ENCODE peak calls at places on chromosomes 7 and 10, in nine cellular contexts. C is ovary, E is upper lobe of right lung, W is HepG2, G is fibroblast of the aortic adventitia, D is heart left ventricle, I is endothelial cell of umbilical vein, Y is H1, X is left ventricle myocardium inferior. B is an unnamed sample.

GRCh38 chr10:123786896-123787295 is 104.7 kb downstream of the CPXM2 start:
- DNase-seq in G (no peak), C (no peak), I (no peak), D (no peak), X (no peak), E (no peak), Y (peak), W (no peak), B (no peak)

GRCh38 chr7:113752289-113752688 is 166.5 kb downstream of the PPP1R3A start:
- DNase-seq in E (no peak), X (no peak), I (no peak), C (no peak), W (no peak), G (no peak), D (no peak), Y (no peak), B (no peak)

GRCh38 chr10:125521721-125522680 is 161.0 kb downstream of the TEX36 start:
- DNase-seq in I (no peak), G (no peak), W (peak), E (no peak), Y (peak), X (no peak), D (no peak), C (no peak), B (peak)

GRCh38 chr10:86757110-86757790 is 831 bp downstream of the BMPR1A start:
- DNase-seq in Y (no peak), D (peak), I (no peak), E (peak), W (peak), X (peak), G (peak), C (peak), B (peak)

GRCh38 chr10:45220985-45221384 is 94.4 kb downstream of the OR13A1 start:
- DNase-seq in W (no peak), E (no peak), Y (no peak), D (no peak), X (no peak), C (no peak), I (no peak), G (no peak), B (no peak)

GRCh38 chr10:7788640-7789335 is 811 bp downstream of the ATP5F1C start:
- DNase-seq in E (no peak), G (peak), I (peak), D (peak), C (no peak), Y (no peak), W (peak), X (no peak), B (no peak)

GRCh38 chr7:15977663-15978062 is 291.2 kb upstream of the MEOX2 start:
- DNase-seq in D (no peak), X (no peak), G (peak), C (no peak), W (no peak), I (peak), E (no peak), Y (no peak), B (no peak)

GRCh38 chr7:135843214-135843613 is 94.6 kb upstream of the FAM180A start:
- DNase-seq in D (no peak), E (no peak), W (no peak), X (no peak), C (no peak), G (no peak), I (no peak), Y (no peak), B (no peak)

GRCh38 chr10:9140373-9140772 is 1085.9 kb downstream of the GATA3 start:
- DNase-seq in W (no peak), I (peak), C (no peak), Y (no peak), E (no peak), G (no peak), X (no peak), D (no peak), B (no peak)

GRCh38 chr10:97974526-97975525 is 55.6 kb downstream of the CRTAC1 start:
- DNase-seq in G (no peak), C (no peak), D (no peak), X (no peak), I (no peak), E (no peak), W (no peak), Y (peak), B (no peak)
- H3K4me3 ChIP-seq in G (no peak), C (no peak), D (no peak), X (no peak), I (no peak), E (no peak), W (no peak), Y (peak), B (no peak)

DNA sequence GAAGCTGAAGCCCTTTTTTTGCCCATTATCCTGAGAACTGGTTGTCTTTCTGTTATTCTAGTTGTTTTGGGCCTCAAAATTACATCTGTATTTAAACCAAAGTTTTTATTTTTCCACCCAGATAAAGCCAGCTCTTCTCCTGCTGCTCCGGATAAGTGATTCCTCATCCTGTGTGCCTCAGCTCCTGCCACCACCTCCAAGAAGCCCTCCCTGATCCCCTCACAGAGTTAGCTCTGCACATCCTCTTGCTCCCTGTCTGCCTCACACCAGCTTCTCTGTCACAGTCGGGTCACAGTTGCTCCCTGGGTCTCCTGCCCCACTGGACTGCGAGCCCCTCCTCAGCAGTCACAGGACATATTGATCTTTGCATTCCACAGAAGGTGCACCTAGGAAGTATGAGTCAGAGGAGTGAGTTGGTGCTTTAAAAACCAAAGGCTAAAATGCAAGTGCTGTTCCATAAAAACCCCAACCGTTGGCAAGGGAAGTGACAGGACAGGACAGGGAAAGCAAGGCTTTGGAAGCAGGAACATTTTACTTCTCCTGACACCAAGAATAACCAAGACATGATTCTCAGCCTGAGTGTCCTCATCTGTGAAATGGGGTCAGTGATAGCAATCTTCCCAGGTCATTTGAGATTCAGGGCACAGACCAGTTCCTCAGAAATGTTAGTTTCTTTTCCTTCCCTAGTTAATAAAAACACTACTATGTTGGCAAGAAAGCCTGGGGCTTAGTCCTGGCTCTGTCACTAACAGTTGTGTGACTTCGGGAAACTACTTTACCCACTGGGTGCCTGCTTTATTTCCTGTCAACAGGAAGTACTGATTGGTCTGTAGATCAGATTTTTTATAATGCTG is 36.5 kb upstream of the EEPD1 start:
- DNase-seq in I (no peak), E (no peak), G (peak), Y (no peak), C (no peak), W (peak), X (no peak), D (no peak), B (no peak)
- H3K4me3 ChIP-seq in I (no peak), E (no peak), G (no peak), Y (no peak), C (no peak), W (no peak), X (no peak), D (no peak), B (no peak)

DNA sequence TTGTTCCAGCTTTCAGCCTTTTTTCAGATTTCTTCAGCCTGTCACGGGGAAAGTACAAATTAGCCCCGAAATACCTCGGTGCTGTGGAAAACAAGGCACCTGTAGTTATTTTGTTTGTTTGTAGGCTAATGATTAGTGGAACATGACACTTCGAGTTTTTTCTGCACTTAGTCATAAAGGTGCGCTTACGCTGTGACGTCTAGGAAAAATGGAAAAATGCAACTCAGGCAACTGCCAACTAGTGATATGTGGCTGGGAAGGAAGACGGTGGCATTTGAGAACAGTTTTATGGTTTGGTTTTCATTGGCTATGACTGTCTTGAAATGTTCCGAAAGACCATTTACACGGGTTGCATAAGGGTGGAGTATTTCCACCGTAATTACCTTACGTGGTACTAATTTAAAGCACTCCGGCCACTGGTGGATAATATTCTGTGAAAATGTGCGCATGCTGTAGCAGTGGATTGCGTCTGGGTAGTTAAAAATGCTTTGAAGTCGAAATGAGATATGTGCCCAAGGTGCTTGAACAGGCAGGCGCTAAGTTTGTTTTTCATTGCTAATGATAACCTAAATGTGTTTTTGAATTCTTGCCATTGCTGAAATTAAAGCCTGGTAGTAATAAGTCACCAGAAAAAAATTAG is 94.5 kb upstream of the CELF2 start:
- DNase-seq in G (no peak), W (no peak), D (no peak), C (no peak), E (no peak), Y (no peak), I (no peak), X (no peak), B (no peak)
- H3K4me3 ChIP-seq in G (no peak), W (no peak), D (no peak), C (no peak), E (peak), Y (no peak), I (no peak), X (no peak), B (peak)

GRCh38 chr7:47990592-47990991 is 11.2 kb upstream of the HUS1 start:
- DNase-seq in E (no peak), Y (no peak), I (no peak), X (no peak), C (no peak), D (no peak), G (no peak), W (no peak), B (no peak)

GRCh38 chr7:47988496-47989386 is 9.3 kb upstream of the HUS1 start:
- DNase-seq in Y (no peak), C (no peak), X (no peak), W (peak), D (no peak), I (no peak), G (no peak), E (no peak), B (no peak)

GRCh38 chr7:47991270-47991669 is 11.9 kb upstream of the HUS1 start:
- DNase-seq in E (no peak), W (peak), X (no peak), I (no peak), C (no peak), Y (no peak), G (no peak), D (no peak), B (no peak)

GRCh38 chr7:47991741-47992311 is 12.4 kb upstream of the HUS1 start:
- DNase-seq in I (peak), G (peak), X (peak), C (peak), Y (peak), E (peak), D (peak), W (peak), B (peak)

DNA sequence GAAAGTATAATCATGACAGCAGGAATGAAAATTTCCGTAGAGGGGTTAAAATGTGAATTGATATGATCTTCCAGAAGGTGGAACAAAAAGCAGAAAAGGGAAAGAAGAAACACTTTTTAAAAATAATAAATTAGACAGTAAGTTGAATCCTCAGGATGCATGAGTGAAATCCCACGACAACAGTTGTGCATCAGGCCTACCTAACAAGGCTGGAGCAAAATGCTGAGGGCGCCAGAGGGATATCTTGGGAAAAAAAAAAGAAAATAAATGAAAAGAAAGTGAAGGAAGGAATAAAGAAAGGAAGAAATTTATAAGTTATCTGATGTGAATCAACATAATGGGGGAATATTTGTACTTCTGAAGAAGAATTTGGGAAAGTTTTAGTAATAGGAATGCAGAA is 13.0 kb upstream of the HUS1 start:
- DNase-seq in X (no peak), G (no peak), W (no peak), Y (no peak), E (no peak), I (no peak), C (no peak), D (no peak), B (no peak)
- H3K4me3 ChIP-seq in X (peak), G (no peak), W (peak), Y (peak), E (peak), I (no peak), C (no peak), D (peak), B (peak)

GRCh38 chr7:37920305-37920618 is 178 bp upstream of the EPDR1 start:
- DNase-seq in Y (no peak), G (no peak), I (no peak), C (no peak), W (no peak), D (no peak), E (no peak), X (no peak), B (no peak)
- H3K4me3 ChIP-seq in Y (peak), G (peak), I (no peak), C (peak), W (peak), D (peak), E (peak), X (peak), B (peak)

DNA sequence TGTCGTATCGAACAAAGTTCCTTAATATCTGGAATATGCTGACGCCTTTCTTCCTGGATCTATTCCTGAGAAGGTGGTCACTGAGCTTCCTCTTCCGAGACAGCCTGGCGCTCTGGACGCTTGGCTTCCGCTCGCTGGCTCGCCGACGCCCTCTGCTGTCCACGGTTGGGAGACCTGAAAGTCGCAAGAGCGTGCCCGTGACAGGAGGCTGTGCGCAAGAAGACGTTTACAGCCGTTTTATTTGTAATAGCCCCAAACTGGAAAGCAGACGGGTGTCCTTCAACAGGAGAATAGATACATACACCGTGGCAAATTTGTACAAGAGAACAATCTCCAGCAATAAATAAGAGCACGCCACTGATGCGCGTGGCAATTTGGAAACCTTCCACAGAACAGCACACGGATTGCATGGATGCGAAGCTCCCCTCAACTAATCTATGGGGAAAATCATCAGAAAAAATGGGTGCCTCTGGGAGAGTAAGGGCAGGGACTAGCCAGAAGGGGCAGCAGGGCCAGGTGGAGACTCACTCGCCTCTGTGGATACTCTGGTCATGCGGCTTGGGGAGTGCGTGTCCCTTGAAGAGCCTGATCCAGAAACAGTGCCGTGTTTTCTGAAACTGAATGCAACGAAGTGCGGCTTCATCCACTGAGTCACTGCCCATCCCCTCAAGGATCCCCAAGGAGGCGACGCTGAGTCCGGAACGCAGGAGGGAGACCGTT is 41.5 kb upstream of the BNIP3 start:
- DNase-seq in C (peak), X (peak), G (peak), E (peak), I (peak), W (peak), D (peak), Y (peak), B (peak)
- H3K4me3 ChIP-seq in C (peak), X (peak), G (peak), E (peak), I (peak), W (no peak), D (peak), Y (no peak), B (peak)

GRCh38 chr10:103739039-103739764 is 116.2 kb downstream of the SH3PXD2A start:
- DNase-seq in G (peak), I (no peak), W (no peak), D (peak), E (no peak), Y (no peak), C (peak), X (no peak), B (no peak)
- H3K4me3 ChIP-seq in G (peak), I (no peak), W (no peak), D (no peak), E (no peak), Y (peak), C (no peak), X (peak), B (no peak)

B was measured in pancreas.